ENCODE peak calls at places on chromosomes 16 and 17, in six cellular contexts. Y is pancreas; H is fibroblast of the aortic adventitia; Z is fibroblast of lung; C is CD8-positive, alpha-beta T cell; V is fibroblast of villous mesenchyme. F is an unnamed sample.

GRCh38 chr17:68819465-68819864 is 135.7 kb downstream of the ABCA8 start:
- DNase-seq in Y (no peak), V (no peak), H (no peak), Z (no peak), C (no peak), F (no peak)

GRCh38 chr17:64024215-64024654 is 3.8 kb upstream of the ICAM2 start:
- DNase-seq in C (no peak), V (no peak), H (no peak), Z (no peak), Y (no peak), F (no peak)

GRCh38 chr17:76716146-76716833 is 5.5 kb upstream of the MXRA7 start:
- DNase-seq in C (peak), H (peak), Y (no peak), V (peak), Z (peak), F (no peak)

GRCh38 chr16:57371494-57372371 is 557 bp upstream of the CX3CL1 start:
- DNase-seq in Z (no peak), Y (no peak), C (no peak), H (no peak), V (no peak), F (no peak)

GRCh38 chr16:64121473-64121872 is 1000.4 kb downstream of the CDH11 start:
- DNase-seq in C (no peak), Z (peak), V (peak), Y (no peak), H (no peak), F (no peak)

GRCh38 chr16:56549744-56550385 is 15.0 kb upstream of the MT4 start:
- DNase-seq in V (no peak), C (no peak), Z (peak), Y (no peak), H (no peak), F (no peak)

GRCh38 chr17:45265823-45266222 is 3.9 kb upstream of the SPATA32 start:
- DNase-seq in C (no peak), V (peak), Z (peak), H (peak), Y (no peak), F (no peak)

GRCh38 chr17:3447625-3448024 is 14.0 kb upstream of the OR1E2 start:
- DNase-seq in H (no peak), V (peak), Y (no peak), Z (no peak), C (no peak), F (peak)

GRCh38 chr16:27289669-27290068 is 21.1 kb upstream of the NSMCE1 start:
- DNase-seq in V (no peak), H (no peak), Y (no peak), C (no peak), Z (peak), F (no peak)

GRCh38 chr16:17476414-17477259 is 5.9 kb upstream of the XYLT1 start:
- DNase-seq in C (peak), Y (peak), V (peak), H (peak), Z (peak), F (peak)

GRCh38 chr17:54900457-54901229 is at the start of gene TOM1L1:
- DNase-seq in H (peak), Y (peak), V (peak), Z (peak), C (no peak), F (peak)
- TF ChIP-seq CTCF in H (no peak), Y (peak), V (no peak), Z (no peak), C (no peak), F (no peak)

DNA sequence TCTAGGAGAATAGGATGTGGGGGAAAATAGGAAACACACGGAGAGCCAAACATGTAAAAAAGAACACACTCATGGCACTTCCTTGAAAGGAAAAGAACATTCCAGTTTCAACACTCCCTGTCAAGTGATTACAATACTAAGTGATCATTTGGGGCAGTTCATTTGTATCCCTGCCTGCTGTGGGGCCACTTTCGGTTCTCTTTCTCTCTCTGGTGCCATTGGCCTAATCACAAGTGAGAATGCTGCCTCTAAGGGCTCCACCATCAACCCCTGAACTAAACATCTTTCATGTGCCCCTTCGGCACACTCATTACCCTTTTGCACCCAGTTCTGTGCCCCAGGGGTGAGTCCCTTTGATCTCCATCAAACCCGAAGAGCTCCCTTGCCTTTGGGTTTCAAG is 197.3 kb downstream of the CEP112 start:
- DNase-seq in H (no peak), Y (no peak), C (no peak), V (no peak), Z (no peak), F (peak)
- H3K4me3 ChIP-seq in H (no peak), Y (no peak), C (no peak), V (no peak), Z (no peak), F (no peak)

GRCh38 chr17:82231562-82232321 is 2.9 kb downstream of the SLC16A3 start:
- DNase-seq in H (peak), Y (peak), Z (peak), V (peak), C (peak), F (no peak)

GRCh38 chr17:82229686-82230626 is 1.1 kb downstream of the SLC16A3 start:
- DNase-seq in Z (no peak), H (no peak), C (no peak), V (no peak), Y (no peak), F (no peak)

GRCh38 chr17:82232322-82232785 is 3.5 kb downstream of the SLC16A3 start:
- DNase-seq in C (no peak), Z (no peak), Y (no peak), H (no peak), V (no peak), F (no peak)

GRCh38 chr17:82231312-82231561 is 2.4 kb downstream of the SLC16A3 start:
- DNase-seq in Z (no peak), V (no peak), H (no peak), C (no peak), Y (no peak), F (no peak)

DNA sequence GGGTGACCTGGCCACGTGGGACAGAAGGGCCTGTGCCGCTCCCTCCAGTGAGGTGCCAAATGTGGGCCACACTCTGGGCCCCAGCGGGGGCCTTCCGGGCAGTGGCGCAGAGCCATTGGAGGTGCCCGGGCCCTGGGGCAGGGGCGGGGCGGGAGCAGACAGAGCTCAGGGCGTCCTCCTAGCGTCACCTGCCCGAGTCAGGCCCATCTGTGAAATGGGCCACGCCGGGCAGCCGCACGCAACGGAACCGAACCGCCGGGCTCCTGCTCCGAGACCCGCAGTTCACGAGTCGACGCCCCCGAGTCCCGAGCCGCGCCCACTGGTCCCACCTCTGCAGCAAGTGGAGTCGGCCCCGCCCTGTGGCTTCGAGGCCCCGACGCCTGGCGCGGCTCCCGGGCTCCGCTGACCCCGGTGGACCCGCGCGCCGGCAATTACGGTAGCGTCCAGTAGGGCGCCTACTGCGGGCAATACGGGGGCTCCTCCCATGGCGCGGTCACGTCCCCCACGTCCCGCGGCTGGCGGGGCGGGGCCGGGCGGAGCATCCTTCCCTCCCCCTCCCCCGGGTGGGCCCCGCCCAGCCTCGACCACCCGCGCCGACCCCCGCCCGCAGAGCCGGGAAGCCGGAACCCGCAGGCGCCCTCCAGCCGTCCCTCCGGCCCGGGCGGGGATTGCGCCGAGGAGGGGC is 1.9 kb downstream of the SLC16A3 start:
- DNase-seq in H (peak), V (peak), C (peak), Y (peak), Z (peak), F (peak)
- TF ChIP-seq CTCF in H (peak), V (peak), C (no peak), Y (peak), Z (peak), F (peak)

GRCh38 chr16:50619702-50620491 is 61.2 kb downstream of the SNX20 start:
- DNase-seq in Y (no peak), C (no peak), Z (no peak), V (no peak), H (no peak), F (no peak)

GRCh38 chr16:50620646-50621451 is 60.3 kb downstream of the SNX20 start:
- DNase-seq in Y (no peak), H (no peak), C (no peak), V (no peak), Z (no peak), F (no peak)

GRCh38 chr16:50622643-50623369 is 58.3 kb downstream of the SNX20 start:
- DNase-seq in Z (no peak), Y (no peak), V (no peak), C (no peak), H (no peak), F (no peak)

GRCh38 chr16:50622029-50622428 is 59.1 kb downstream of the SNX20 start:
- DNase-seq in H (no peak), Y (no peak), V (no peak), Z (no peak), C (no peak), F (no peak)

DNA sequence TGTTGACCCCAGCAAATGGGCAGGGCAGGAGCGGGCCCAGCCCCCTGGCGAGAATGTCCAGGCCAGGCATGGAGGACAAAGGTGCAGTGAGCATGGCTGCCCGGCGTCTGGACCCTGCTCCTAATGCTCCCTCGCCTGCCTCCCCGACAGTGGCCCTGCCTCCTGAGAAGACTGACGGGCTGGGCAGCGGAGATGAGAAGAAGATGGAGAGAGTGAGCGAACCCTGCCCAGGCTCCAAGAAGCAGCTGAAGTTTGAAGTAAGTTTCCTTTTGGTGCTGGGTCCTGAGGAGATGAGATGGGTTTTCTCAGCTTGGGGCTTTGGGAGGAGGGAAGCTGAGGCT is 59.7 kb downstream of the SNX20 start:
- DNase-seq in Z (no peak), H (no peak), Y (no peak), V (no peak), C (no peak), F (no peak)
- H3K4me3 ChIP-seq in Z (no peak), H (no peak), Y (no peak), V (no peak), C (no peak), F (no peak)

DNA sequence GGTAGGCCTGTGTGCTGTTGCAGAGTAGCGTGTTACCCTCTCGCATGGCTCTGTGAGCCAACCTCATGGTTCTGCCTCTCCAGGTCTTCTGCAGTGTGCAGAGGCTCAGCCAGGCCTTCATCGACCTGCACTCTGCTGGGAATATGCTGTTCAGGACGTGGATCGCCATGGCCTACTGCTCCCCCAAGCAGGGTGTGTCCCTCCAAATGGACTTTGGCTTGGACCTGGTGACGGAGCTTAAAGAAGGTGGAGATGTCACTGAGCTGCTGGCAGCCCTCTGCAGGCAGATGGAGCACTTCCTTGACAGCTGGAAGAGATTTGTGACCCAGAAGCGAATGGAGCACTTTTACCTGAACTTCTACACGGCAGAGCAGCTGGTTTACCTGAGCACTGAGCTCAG is 75.8 kb upstream of the ENDOV start:
- DNase-seq in H (no peak), V (no peak), Z (no peak), C (no peak), Y (no peak), F (no peak)
- TF ChIP-seq CTCF in H (no peak), V (no peak), Z (no peak), C (no peak), Y (no peak), F (no peak)

GRCh38 chr17:43574348-43574747 is 28.2 kb upstream of the ETV4 start:
- DNase-seq in Z (no peak), H (no peak), V (no peak), C (no peak), Y (no peak), F (no peak)
- H3K4me3 ChIP-seq in Z (no peak), H (no peak), V (no peak), C (no peak), Y (no peak), F (no peak)

GRCh38 chr17:79864147-79864546 is 24.9 kb upstream of the CBX4 start:
- DNase-seq in H (no peak), Z (no peak), Y (no peak), V (no peak), C (no peak), F (no peak)
- TF ChIP-seq CTCF in H (no peak), Z (no peak), Y (no peak), V (no peak), C (no peak), F (no peak)

DNA sequence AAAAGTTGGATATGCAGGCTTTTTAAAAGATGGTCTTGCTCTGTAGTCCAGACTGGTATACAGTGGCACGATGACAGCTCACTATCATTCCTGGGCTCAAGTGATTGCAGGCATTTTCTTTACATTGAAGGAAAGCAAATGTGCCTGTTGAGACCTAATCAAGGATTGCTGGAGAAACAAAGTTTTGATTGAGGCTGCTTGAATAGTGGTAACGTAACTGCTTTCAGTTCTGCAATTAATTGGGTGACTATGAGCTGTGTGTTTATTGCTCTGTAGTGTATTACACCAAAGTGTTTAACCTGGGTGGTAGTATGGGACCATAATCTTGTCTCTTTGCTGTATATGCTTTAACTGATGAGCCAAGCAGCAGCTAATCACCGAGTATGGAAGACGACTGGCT is 2.3 kb downstream of the UBB start:
- DNase-seq in V (no peak), Z (no peak), H (no peak), C (no peak), Y (no peak), F (no peak)
- H3K4me3 ChIP-seq in V (peak), Z (peak), H (peak), C (no peak), Y (peak), F (peak)

DNA sequence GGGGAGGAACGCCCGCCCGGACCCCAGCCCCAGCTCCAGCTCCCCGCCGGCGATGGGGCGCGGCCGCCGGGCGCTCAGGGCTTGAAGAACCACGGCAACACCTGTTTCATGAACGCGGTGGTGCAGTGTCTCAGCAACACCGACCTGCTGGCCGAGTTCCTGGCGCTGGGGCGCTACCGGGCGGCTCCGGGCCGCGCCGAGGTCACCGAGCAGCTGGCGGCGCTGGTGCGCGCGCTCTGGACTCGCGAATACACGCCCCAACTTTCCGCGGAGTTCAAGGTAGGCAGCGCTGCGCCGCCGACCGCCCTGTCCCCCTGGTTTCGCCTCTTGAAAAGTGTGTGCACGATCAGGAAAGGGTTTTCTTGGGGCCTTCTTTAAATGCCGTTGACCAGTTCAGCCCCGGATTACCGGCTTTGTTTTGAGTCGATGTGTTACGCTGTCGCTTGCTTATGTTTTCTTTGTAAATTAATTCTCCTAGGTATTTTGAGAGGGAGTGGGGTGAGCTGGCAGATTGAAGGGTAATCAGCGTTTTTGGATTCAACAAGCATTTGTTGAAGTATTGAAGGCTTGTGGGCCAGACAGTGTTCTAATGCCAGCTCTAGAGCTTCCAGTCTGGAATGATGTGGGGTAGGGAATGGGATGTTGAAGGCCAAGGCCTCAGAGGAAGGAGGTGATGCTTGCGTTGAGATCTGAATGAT is 690 bp downstream of the USP43 start:
- DNase-seq in Z (peak), C (peak), Y (peak), V (peak), H (no peak), F (peak)
- TF ChIP-seq CTCF in Z (no peak), C (no peak), Y (no peak), V (no peak), H (no peak), F (no peak)

GRCh38 chr16:4488486-4488967 is 12.3 kb downstream of the HMOX2 start:
- DNase-seq in V (no peak), Z (peak), H (peak), C (no peak), Y (no peak), F (no peak)

GRCh38 chr16:4487955-4488481 is 11.8 kb downstream of the HMOX2 start:
- DNase-seq in V (peak), C (no peak), Z (peak), H (peak), Y (no peak), F (no peak)

GRCh38 chr16:4486126-4486893 is 10.1 kb downstream of the HMOX2 start:
- DNase-seq in C (no peak), H (no peak), V (no peak), Z (no peak), Y (no peak), F (no peak)

GRCh38 chr16:4491898-4492297 is 15.7 kb downstream of the HMOX2 start:
- DNase-seq in V (no peak), Y (no peak), C (no peak), H (no peak), Z (no peak), F (no peak)

DNA sequence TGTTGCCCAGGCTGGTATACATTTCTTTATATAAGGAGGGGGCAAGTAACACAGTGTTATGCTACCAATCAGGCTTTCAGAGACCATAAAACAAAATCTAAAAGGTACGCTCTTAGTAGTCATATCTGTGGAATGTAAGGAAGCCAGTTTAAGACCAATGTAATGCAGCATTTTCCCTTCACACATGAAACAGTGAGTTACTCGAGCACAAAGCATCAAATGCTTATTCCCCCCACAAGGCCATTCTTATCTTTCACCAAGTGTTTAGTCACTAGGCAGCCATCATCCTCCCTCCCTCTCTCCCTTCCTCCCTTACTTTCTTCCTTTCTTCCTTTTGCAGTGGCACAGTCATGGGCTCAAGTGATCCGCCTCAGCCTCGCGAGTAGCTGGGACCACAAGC is 12.8 kb downstream of the HMOX2 start:
- DNase-seq in Z (peak), H (peak), V (peak), C (no peak), Y (no peak), F (no peak)
- H3K4me3 ChIP-seq in Z (no peak), H (no peak), V (no peak), C (no peak), Y (no peak), F (no peak)